ENCODE peak calls at places on chromosomes 6 and 20, in four cellular contexts. X, B, I and D are unnamed samples.

GRCh38 chr6:159655409-159655988 is 37.5 kb downstream of the SOD2 start:
- DNase-seq in X (no peak), I (no peak), B (no peak), D (no peak)

GRCh38 chr6:43790031-43790430 is 20.0 kb downstream of the VEGFA start:
- DNase-seq in X (no peak), B (no peak), I (no peak), D (no peak)

GRCh38 chr20:34300809-34301586 is 2.2 kb downstream of the AHCY start:
- DNase-seq in B (no peak), X (no peak), I (no peak), D (peak; percentile 71)

GRCh38 chr20:4813839-4814695 is 92.4 kb downstream of the PRND start:
- DNase-seq in X (no peak), B (no peak), I (no peak), D (no peak)

GRCh38 chr6:15465212-15465611 is 197.6 kb downstream of the DTNBP1 start:
- DNase-seq in B (no peak), X (no peak), I (no peak), D (no peak)

GRCh38 chr20:5081196-5081595 is 38.6 kb downstream of the PCNA start:
- DNase-seq in B (no peak), I (no peak), X (no peak), D (no peak)

GRCh38 chr6:30213999-30214982 is 1.1 kb upstream of the TRIM26 start:
- DNase-seq in X (peak; percentile 94), I (no peak), B (peak; percentile 79), D (peak; percentile 48)

GRCh38 chr20:9093203-9093962 is 24.5 kb downstream of the PLCB4 start:
- DNase-seq in I (peak; percentile 24), B (no peak), X (no peak), D (no peak)

GRCh38 chr6:53737746-53738145 is 57.1 kb upstream of the LRRC1 start:
- DNase-seq in I (no peak), B (no peak), X (no peak), D (no peak)

GRCh38 chr6:41691426-41692079 is 43.9 kb downstream of the TFEB start:
- DNase-seq in B (no peak), I (no peak), X (no peak), D (no peak)

GRCh38 chr20:19938421-19938787 is 78.8 kb upstream of the NAA20 start:
- DNase-seq in X (no peak), B (no peak), I (no peak), D (no peak)

GRCh38 chr6:15158821-15159619 is 86.8 kb upstream of the JARID2 start:
- DNase-seq in B (no peak), X (no peak), I (no peak), D (no peak)

GRCh38 chr6:48689498-48689897 is 578.5 kb upstream of the PTCHD4 start:
- DNase-seq in I (no peak), B (no peak), X (no peak), D (no peak)

GRCh38 chr6:4466260-4466659 is 309.9 kb upstream of the CDYL start:
- DNase-seq in X (no peak), B (peak; percentile 63), I (no peak), D (no peak)

GRCh38 chr20:50776122-50776795 is 18.6 kb upstream of the BCAS4 start:
- DNase-seq in B (no peak), X (no peak), I (no peak), D (no peak)

GRCh38 chr6:129098061-129098553 is 215.2 kb downstream of the LAMA2 start:
- DNase-seq in X (no peak), B (no peak), I (no peak), D (no peak)

GRCh38 chr20:58719258-58719657 is 26.7 kb downstream of the NPEPL1 start:
- DNase-seq in X (peak; percentile 32), I (no peak), B (no peak), D (no peak)

GRCh38 chr20:33169176-33169794 is 1.3 kb downstream of the BPIFA2 start:
- DNase-seq in X (no peak), I (peak; percentile 4), B (no peak), D (no peak)

GRCh38 chr6:141539617-141540016 is 593.1 kb upstream of the GJE1 start:
- DNase-seq in I (no peak), X (no peak), B (no peak), D (no peak)

GRCh38 chr20:3077618-3078134 is 6.3 kb downstream of the OXT start:
- DNase-seq in I (no peak), B (no peak), X (no peak), D (no peak)